ENCODE peak calls at places on chromosome 1, in seven cellular contexts. C, D, V, J, Y, Z and R are unnamed samples.
A peak's percentile ranks its signal among the peaks of the same experiment; 100 is the strongest.

GRCh38 chr1:168170552-168171508 is 7.9 kb upstream of the TIPRL start:
- DNase-seq in J (no peak), D (no peak), Y (no peak), V (no peak), C (no peak), Z (no peak), R (no peak)

GRCh38 chr1:221101792-221102191 is 222.5 kb downstream of the HLX start:
- DNase-seq in Z (no peak), D (no peak), J (no peak), V (no peak), Y (no peak), C (no peak), R (no peak)

GRCh38 chr1:215807218-215807617 is 240.1 kb downstream of the KCTD3 start:
- DNase-seq in D (no peak), Z (no peak), C (no peak), J (no peak), V (no peak), Y (no peak), R (no peak)

GRCh38 chr1:244349103-244349531 is 102.6 kb downstream of the ADSS2 start:
- DNase-seq in Z (no peak), V (no peak), C (peak; percentile 52), D (no peak), Y (peak; percentile 70), J (no peak), R (peak; percentile 65)

GRCh38 chr1:152143147-152143845 is 15.7 kb downstream of the RPTN start:
- DNase-seq in C (no peak), J (no peak), Y (no peak), Z (no peak), V (no peak), D (no peak), R (no peak)

GRCh38 chr1:2279210-2279639 is 51.1 kb downstream of the SKI start:
- DNase-seq in Y (peak; percentile 59), D (no peak), V (peak; percentile 79), J (no peak), Z (no peak), C (no peak), R (no peak)

GRCh38 chr1:43997295-43997694 is 5.9 kb downstream of the CCDC24 start:
- DNase-seq in Z (peak; percentile 63), J (no peak), V (no peak), C (no peak), D (no peak), Y (no peak), R (no peak)

GRCh38 chr1:182215797-182216196 is 154.3 kb upstream of the ZNF648 start:
- DNase-seq in C (no peak), V (no peak), J (no peak), Y (no peak), D (no peak), Z (no peak), R (no peak)

GRCh38 chr1:186330758-186331157 is 44.3 kb downstream of the TPR start:
- DNase-seq in Y (no peak), V (no peak), D (no peak), C (peak; percentile 6), J (no peak), Z (no peak), R (no peak)

GRCh38 chr1:10065344-10065685 is 32.6 kb downstream of the UBE4B start:
- DNase-seq in J (no peak), Y (peak; percentile 52), D (no peak), Z (peak; percentile 63), C (peak; percentile 5), V (no peak), R (no peak)

GRCh38 chr1:41752514-41753170 is 166.1 kb downstream of the HIVEP3 start:
- DNase-seq in D (no peak), Z (no peak), Y (no peak), V (no peak), C (no peak), J (no peak), R (no peak)

GRCh38 chr1:247857069-247857985 is at the start of gene TRIM58:
- DNase-seq in C (no peak), Z (no peak), J (peak; percentile 69), Y (no peak), D (no peak), V (no peak), R (no peak)
- H3K4me3 ChIP-seq in C (no peak within 1 kb of the TSS), Z (peak within 1 kb of the TSS; percentile 43), J (peak within 1 kb of the TSS; percentile 31), Y (peak within 1 kb of the TSS; percentile 61), D (peak within 1 kb of the TSS; percentile 52), V (peak within 1 kb of the TSS; percentile 33), R (peak within 1 kb of the TSS; percentile 8)

GRCh38 chr1:189678779-189679178 is 798.9 kb downstream of the BRINP3 start:
- DNase-seq in V (no peak), Z (no peak), C (no peak), D (no peak), J (no peak), Y (no peak), R (no peak)
- TF ChIP-seq CTCF in V (no peak), Z (no peak), C (no peak), D (no peak), J (no peak), Y (no peak), R (no peak)

GRCh38 chr1:165699577-165699976 is 1.2 kb upstream of the ALDH9A1 start:
- DNase-seq in Y (no peak), Z (no peak), C (no peak), D (no peak), V (no peak), J (no peak), R (no peak)

GRCh38 chr1:165695011-165695410 is 3.4 kb downstream of the ALDH9A1 start:
- DNase-seq in C (no peak), Y (no peak), J (no peak), D (no peak), V (no peak), Z (no peak), R (no peak)

GRCh38 chr1:165697491-165697880 is 876 bp downstream of the ALDH9A1 start:
- DNase-seq in Z (no peak), D (no peak), C (no peak), V (no peak), J (no peak), Y (no peak), R (no peak)

GRCh38 chr1:165696625-165697100 is 1.7 kb downstream of the ALDH9A1 start:
- DNase-seq in J (no peak), D (no peak), Y (peak; percentile 66), Z (no peak), C (no peak), V (no peak), R (peak; percentile 68)

GRCh38 chr1:165697881-165698842 is at the start of gene ALDH9A1:
- DNase-seq in Z (peak; percentile 91), V (peak; percentile 95), Y (peak; percentile 93), C (peak; percentile 86), D (peak; percentile 83), J (peak; percentile 89), R (peak; percentile 97)
- TF ChIP-seq POLR2A in Z (peak; percentile 86), V (no peak), Y (peak; percentile 88), C (peak; percentile 92), D (peak; percentile 59), J (no peak), R (peak; percentile 28)

DNA sequence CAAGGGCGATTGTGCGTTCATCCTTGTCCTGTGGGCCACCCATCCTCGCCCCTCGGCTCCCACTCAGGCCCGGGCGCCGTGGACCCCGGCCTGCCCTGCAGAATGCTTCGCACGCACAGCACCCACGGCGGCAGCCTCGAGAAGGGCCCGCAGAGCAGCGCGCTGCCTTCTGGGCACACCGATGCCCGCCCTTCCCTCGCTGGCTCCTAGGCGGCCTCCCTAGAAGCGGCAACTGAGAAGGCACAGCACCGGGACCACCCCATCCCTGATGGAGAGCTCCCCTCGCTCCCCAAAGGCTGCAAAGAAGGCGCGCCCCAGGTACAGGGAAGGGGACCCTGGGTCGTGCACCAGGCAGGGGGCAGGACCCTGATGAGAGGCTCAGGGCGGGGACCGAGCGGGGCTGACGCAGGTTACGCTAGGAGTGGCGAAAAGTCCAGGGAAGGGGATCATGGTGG is 974 bp downstream of the CAPZB start:
- DNase-seq in Y (peak; percentile 42), V (no peak), D (no peak), Z (peak; percentile 67), J (no peak), C (no peak), R (no peak)
- H3K4me3 ChIP-seq in Y (peak overlapping the region; percentile 98), V (peak overlapping the region; percentile 98), D (peak overlapping the region; percentile 100), Z (peak overlapping the region; percentile 96), J (peak overlapping the region; percentile 75), C (peak overlapping the region; percentile 94), R (peak overlapping the region; percentile 97)